ENCODE peak calls at places on chromosomes 11 and 22, in five cellular contexts. I is body of pancreas, S is A549, J is fibroblast of the aortic adventitia, O is MM.1S. N is an unnamed sample.

GRCh38 chr11:123474994-123475393 is 44.9 kb downstream of the GRAMD1B start:
- DNase-seq in I (no peak), S (no peak), J (peak), O (no peak), N (no peak)

GRCh38 chr11:130634981-130635473 is 186.6 kb downstream of the ADAMTS15 start:
- DNase-seq in I (no peak), S (no peak), J (peak), O (no peak), N (no peak)

GRCh38 chr22:31343235-31344191 is 2.6 kb downstream of the PATZ1 start:
- DNase-seq in I (peak), S (no peak), J (no peak), O (no peak), N (peak)

GRCh38 chr11:10807629-10808552 is 835 bp downstream of the EIF4G2 start:
- DNase-seq in I (peak), S (no peak), J (peak), O (peak), N (no peak)

GRCh38 chr11:31870609-31871309 is 59.6 kb upstream of the PAX6 start:
- DNase-seq in I (peak), S (peak), J (peak), O (peak), N (peak)

GRCh38 chr22:44907765-44908737 is 101.8 kb downstream of the PHF21B start:
- DNase-seq in I (no peak), S (no peak), J (no peak), O (no peak), N (no peak)

GRCh38 chr11:12275818-12276217 is 101.6 kb upstream of the PARVA start:
- DNase-seq in I (no peak), S (no peak), J (no peak), O (no peak), N (no peak)

GRCh38 chr11:69086152-69086551 is 37.4 kb downstream of the TPCN2 start:
- DNase-seq in I (no peak), S (no peak), J (peak), O (no peak), N (no peak)

GRCh38 chr11:35714882-35715612 is 52.5 kb downstream of the TRIM44 start:
- DNase-seq in I (no peak), S (no peak), J (peak), O (no peak), N (no peak)

GRCh38 chr11:5368502-5369043 is 15.0 kb upstream of the OR51M1 start:
- DNase-seq in I (no peak), S (no peak), J (no peak), O (peak), N (no peak)

GRCh38 chr11:74739546-74740270 is 8.5 kb upstream of the CHRDL2 start:
- DNase-seq in I (peak), S (peak), J (peak), O (peak), N (no peak)

GRCh38 chr11:9758676-9759518 is 95.0 kb downstream of the SWAP70 start:
- DNase-seq in I (peak), S (peak), J (peak), O (peak), N (no peak)

GRCh38 chr11:43278302-43278956 is 33.4 kb upstream of the API5 start:
- DNase-seq in I (no peak), S (peak), J (peak), O (peak), N (no peak)
- TF ChIP-seq CTCF in I (no peak), S (peak), J (peak), O (peak), N (peak)

GRCh38 chr22:19800761-19801244 is 40.2 kb downstream of the TBX1 start:
- DNase-seq in I (no peak), S (no peak), J (peak), O (no peak), N (no peak)
- TF ChIP-seq CTCF in I (no peak), S (no peak), J (peak), O (no peak), N (peak)

GRCh38 chr11:80722616-80723015 is 1281.8 kb upstream of the TENM4 start:
- DNase-seq in I (no peak), S (no peak), J (no peak), O (no peak), N (no peak)

GRCh38 chr11:80726236-80726635 is 1285.4 kb upstream of the TENM4 start:
- DNase-seq in I (no peak), S (no peak), J (no peak), O (no peak), N (no peak)

GRCh38 chr11:80724366-80724765 is 1283.5 kb upstream of the TENM4 start:
- DNase-seq in I (no peak), S (no peak), J (no peak), O (no peak), N (no peak)

GRCh38 chr11:80727315-80727714 is 1286.5 kb upstream of the TENM4 start:
- DNase-seq in I (no peak), S (no peak), J (peak), O (peak), N (no peak)
- TF ChIP-seq CTCF in I (no peak), S (no peak), J (peak), O (peak), N (peak)

GRCh38 chr11:118437736-118438125 is 1.4 kb downstream of the KMT2A start:
- DNase-seq in I (peak), S (no peak), J (no peak), O (no peak), N (no peak)

GRCh38 chr11:118438314-118438931 is 2.1 kb downstream of the KMT2A start:
- DNase-seq in I (peak), S (peak), J (peak), O (peak), N (no peak)

GRCh38 chr11:118435893-118436624 is at the start of gene KMT2A:
- DNase-seq in I (peak), S (peak), J (peak), O (peak), N (peak)

GRCh38 chr11:118436639-118437045 is 350 bp downstream of the KMT2A start:
- DNase-seq in I (peak), S (no peak), J (no peak), O (peak), N (no peak)

DNA sequence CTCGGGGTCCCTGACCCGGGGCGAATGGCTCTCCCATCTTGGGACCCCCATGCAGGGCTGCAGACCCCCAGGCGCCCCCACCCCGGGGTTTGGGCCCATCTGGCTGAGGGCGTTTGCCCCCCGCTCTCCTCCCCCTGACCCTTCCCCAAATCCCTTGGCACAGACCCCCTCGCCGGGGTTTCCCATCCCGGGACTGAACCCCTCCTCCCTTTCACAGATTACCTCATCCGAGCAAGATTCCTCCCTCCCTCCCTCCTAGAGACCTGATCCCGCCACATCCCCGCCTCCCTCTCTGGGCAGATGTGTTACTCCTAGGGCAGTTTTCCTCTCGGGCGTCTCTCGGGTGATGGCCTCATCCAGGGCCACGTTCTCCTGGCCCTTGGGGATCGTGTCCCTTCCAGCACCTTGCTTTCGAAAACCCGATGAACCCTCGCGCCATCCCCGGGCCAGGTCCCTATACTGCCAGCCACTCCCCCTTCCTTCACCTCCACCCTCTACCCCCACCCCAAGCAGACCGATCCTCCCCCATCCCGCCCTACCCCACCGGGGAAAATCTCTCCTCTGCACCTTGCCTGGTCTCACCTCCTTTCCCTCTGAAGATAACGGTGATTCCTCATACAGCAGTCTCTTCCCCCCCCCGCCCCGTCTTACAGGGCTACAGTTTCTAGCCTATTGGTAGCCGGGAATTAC is 899 bp downstream of the KMT2A start:
- DNase-seq in I (peak), S (peak), J (peak), O (peak), N (no peak)
- TF ChIP-seq CTCF in I (no peak), S (no peak), J (no peak), O (no peak), N (no peak)

GRCh38 chr22:46296257-46297150 is at the start of gene GTSE1:
- DNase-seq in I (peak), S (peak), J (peak), O (peak), N (peak)
- TF ChIP-seq CTCF in I (no peak), S (no peak), J (no peak), O (peak), N (peak)

N was measured in LNCaP clone FGC.